ENCODE peak calls at places on chromosomes 7 and 10, in four cellular contexts. E, U, Y and R are unnamed samples.

GRCh38 chr10:71805776-71806705 is 32.7 kb upstream of the VSIR start:
- DNase-seq in E (no peak), U (no peak), Y (peak), R (no peak)

GRCh38 chr10:105840288-105840770 is 1199.2 kb downstream of the SORCS3 start:
- DNase-seq in E (no peak), U (no peak), Y (no peak), R (no peak)

GRCh38 chr7:20200965-20201364 is 16.2 kb downstream of the MACC1 start:
- DNase-seq in E (no peak), U (no peak), Y (no peak), R (no peak)

GRCh38 chr7:41261081-41261480 is 441.8 kb downstream of the INHBA start:
- DNase-seq in E (no peak), U (no peak), Y (no peak), R (no peak)

GRCh38 chr10:112352044-112352443 is 21.9 kb upstream of the ACSL5 start:
- DNase-seq in E (no peak), U (no peak), Y (no peak), R (peak)

GRCh38 chr7:149495785-149496641 is 1.6 kb downstream of the ZNF746 start:
- DNase-seq in E (no peak), U (no peak), Y (no peak), R (peak)

GRCh38 chr10:94137747-94138146 is 144.0 kb downstream of the PLCE1 start:
- DNase-seq in E (no peak), U (no peak), Y (no peak), R (no peak)

GRCh38 chr7:157688439-157689268 is 351.9 kb downstream of the DNAJB6 start:
- DNase-seq in E (no peak), U (no peak), Y (no peak), R (no peak)

GRCh38 chr7:104231054-104232046 is 23.5 kb upstream of the ORC5 start:
- DNase-seq in E (no peak), U (peak), Y (peak), R (peak)

GRCh38 chr10:49123981-49124920 is 8.9 kb upstream of the VSTM4 start:
- DNase-seq in E (no peak), U (no peak), Y (no peak), R (no peak)

GRCh38 chr7:123662755-123663154 is 7.1 kb downstream of the LMOD2 start:
- DNase-seq in E (no peak), U (no peak), Y (no peak), R (no peak)

GRCh38 chr10:34816067-34817002 is 1.2 kb upstream of the PARD3 start:
- DNase-seq in E (no peak), U (peak), Y (no peak), R (no peak)

GRCh38 chr10:11730779-11731178 is 11.4 kb upstream of the ECHDC3 start:
- DNase-seq in E (no peak), U (no peak), Y (no peak), R (no peak)

GRCh38 chr7:134674424-134674823 is 27.8 kb downstream of the BPGM start:
- DNase-seq in E (no peak), U (no peak), Y (no peak), R (no peak)

GRCh38 chr7:23594879-23595604 is 2.1 kb upstream of the CCDC126 start:
- DNase-seq in E (no peak), U (no peak), Y (no peak), R (peak)

GRCh38 chr10:1209355-1209979 is 153.3 kb downstream of the WDR37 start:
- DNase-seq in E (no peak), U (no peak), Y (no peak), R (no peak)

GRCh38 chr7:100366411-100367250 is 6.7 kb upstream of the PILRA start:
- DNase-seq in E (no peak), U (no peak), Y (no peak), R (no peak)

GRCh38 chr10:132616995-132617780 is 79.6 kb downstream of the INPP5A start:
- DNase-seq in E (no peak), U (no peak), Y (no peak), R (no peak)

GRCh38 chr10:124019886-124020797 is 73.3 kb downstream of the CHST15 start:
- DNase-seq in E (peak), U (no peak), Y (no peak), R (no peak)
- TF ChIP-seq PHF8 in E (no peak), U (no peak), Y (no peak), R (no peak)

GRCh38 chr10:50322075-50322474 is 70.8 kb upstream of the ASAH2 start:
- DNase-seq in E (no peak), U (no peak), Y (no peak), R (no peak)
- TF ChIP-seq PHF8 in E (no peak), U (no peak), Y (no peak), R (no peak)

GRCh38 chr10:5297466-5297865 is 67.3 kb upstream of the UCN3 start:
- DNase-seq in E (no peak), U (no peak), Y (no peak), R (no peak)
- TF ChIP-seq PHF8 in E (no peak), U (no peak), Y (no peak), R (no peak)

GRCh38 chr7:136617176-136617575 is 251.3 kb upstream of the CHRM2 start:
- DNase-seq in E (no peak), U (no peak), Y (no peak), R (no peak)
- TF ChIP-seq PHF8 in E (no peak), U (no peak), Y (no peak), R (no peak)

GRCh38 chr7:43294080-43294630 is 181.7 kb downstream of the HECW1 start:
- DNase-seq in E (no peak), U (peak), Y (no peak), R (no peak)
- TF ChIP-seq PHF8 in E (no peak), U (no peak), Y (no peak), R (no peak)

DNA sequence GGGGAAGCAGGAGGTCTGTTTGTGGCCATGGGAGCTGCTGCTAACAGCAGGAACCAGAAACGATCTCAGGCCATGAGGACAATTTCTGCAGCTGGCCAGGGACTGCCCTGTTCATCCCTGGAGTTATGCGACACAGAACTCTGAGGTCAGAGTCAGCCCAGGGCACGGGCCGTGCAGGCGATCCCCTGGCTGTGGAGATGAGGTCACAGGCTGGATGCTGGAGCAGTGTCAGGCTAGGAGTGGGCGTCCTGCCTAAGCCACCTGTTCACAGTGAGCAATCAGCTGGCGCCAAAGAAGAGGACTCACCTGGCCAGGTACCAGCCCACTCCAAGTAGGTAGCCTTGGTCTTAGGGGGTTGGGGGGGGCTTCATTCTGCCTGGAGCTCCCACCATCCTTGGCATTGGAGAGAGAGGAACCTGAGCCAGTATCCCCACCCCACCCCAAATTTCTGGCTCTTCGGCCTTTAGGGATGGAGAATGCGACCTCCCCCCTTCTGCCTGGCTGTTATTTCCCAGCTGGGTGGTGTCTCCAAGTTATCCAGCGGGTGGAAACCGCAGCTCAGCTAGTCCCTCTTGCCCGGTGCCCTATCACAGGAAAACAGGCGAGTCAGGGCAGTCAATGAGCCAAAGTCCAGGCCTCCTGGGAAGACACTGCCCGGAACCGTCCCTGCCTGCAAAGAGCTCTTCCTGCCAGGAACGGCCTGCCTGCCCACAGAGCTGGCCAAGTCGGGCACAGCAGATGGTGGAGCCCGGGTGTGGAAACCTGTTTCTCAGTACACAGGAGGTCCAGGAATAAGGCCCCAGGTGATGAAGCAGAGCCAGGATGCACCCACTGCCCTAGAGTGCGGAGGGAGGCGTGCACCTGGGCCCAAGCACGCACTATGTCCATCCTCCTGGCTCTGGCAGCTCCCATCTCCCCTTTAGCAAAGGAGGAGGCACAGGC is 1.8 kb upstream of the TTYH3 start:
- DNase-seq in E (no peak), U (no peak), Y (no peak), R (peak)
- TF ChIP-seq PHF8 in E (no peak), U (no peak), Y (no peak), R (peak)

GRCh38 chr7:137093198-137093597 is 224.7 kb downstream of the CHRM2 start:
- DNase-seq in E (no peak), U (no peak), Y (no peak), R (no peak)
- TF ChIP-seq PHF8 in E (no peak), U (no peak), Y (no peak), R (no peak)

DNA sequence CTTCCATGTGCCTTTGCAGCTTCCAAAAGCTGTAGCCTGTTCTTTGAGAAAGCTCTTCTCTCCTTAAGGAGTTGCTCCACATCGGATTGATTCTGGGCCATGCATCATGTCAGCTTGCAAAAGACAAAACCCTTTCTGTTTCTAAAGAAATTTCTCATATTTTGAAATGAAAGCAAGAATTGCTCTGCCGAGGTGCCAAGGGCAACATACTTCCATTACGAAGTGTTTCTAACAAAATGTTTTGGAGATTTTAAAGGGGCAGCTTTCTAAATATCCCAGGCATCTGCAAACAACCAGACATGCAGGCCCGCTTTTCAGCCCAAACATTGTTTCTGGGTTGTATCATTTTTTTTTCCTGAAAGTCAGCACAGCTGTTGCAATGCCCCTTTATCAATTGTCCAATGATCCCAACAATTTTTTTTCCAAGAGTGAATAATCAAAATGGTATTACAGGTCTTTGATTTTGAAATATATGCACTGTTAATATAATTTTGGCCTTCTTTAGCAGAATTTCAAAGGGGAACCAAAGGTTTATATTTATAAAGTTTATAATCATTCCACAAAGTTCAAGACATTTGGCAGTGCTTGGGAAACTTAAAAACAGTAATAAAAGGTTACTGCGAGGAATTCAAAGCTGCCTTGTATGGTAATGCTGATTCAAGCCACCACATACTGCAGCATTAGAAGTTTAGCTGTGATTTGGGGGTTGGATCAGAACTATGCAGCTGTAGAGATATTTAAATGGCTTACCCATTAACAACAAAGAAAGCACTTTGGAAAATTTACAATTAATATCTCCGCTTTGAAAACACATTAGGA is 61.0 kb downstream of the TES start:
- DNase-seq in E (no peak), U (no peak), Y (no peak), R (no peak)
- TF ChIP-seq PHF8 in E (no peak), U (no peak), Y (no peak), R (no peak)

GRCh38 chr7:154306036-154306435 is 253.8 kb downstream of the DPP6 start:
- DNase-seq in E (no peak), U (no peak), Y (no peak), R (no peak)

GRCh38 chr7:154308928-154309327 is 256.7 kb downstream of the DPP6 start:
- DNase-seq in E (no peak), U (no peak), Y (no peak), R (no peak)

GRCh38 chr7:154302380-154302779 is 250.2 kb downstream of the DPP6 start:
- DNase-seq in E (no peak), U (no peak), Y (no peak), R (peak)

GRCh38 chr7:154304231-154304630 is 252.0 kb downstream of the DPP6 start:
- DNase-seq in E (no peak), U (no peak), Y (no peak), R (no peak)

DNA sequence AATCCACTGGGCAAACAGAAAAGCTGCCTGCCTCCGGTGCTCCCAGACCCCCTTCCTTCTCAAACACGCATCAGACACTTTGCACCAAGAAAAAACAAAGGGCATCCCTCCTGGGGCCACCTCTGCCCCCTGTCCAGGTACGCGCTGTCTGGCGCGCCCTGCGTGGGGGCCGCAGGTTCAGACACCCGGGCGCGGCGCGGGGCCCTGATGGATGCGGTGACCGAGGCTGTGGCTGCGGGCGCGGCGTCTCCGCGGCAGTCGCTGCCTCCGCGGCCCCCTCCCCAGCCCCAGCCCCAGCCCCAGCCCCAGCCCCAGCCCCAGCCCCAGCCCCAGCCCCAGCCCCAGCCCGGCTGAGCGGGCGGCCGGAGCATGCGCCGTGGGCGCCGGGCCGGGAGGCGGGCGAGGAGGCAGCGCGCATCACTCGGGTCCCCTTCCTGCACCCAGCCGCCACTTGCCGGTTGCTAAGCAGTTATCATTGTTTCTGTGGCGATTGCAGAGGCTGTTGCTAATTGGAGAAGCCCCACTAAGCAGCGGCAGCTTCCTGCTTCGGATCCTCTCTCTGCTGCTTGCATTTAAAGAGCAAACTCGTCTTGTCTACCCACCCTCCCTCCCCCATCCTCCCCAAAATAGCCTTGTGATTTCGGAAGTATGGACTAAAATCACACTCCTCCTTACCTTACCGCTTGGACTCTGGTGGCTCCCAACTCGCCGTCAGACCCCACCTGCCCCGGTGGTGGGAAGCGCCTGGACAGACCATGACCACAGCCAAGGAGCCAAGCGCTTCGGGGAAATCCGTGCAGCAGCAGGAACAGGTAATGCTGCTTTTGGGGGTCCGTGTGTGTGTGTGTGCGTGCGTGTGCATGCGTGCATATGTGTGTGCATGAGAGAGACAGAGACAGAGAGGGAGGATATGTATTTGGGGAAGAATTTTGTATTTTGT is 252.8 kb downstream of the DPP6 start:
- DNase-seq in E (no peak), U (no peak), Y (no peak), R (no peak)
- TF ChIP-seq PHF8 in E (no peak), U (no peak), Y (no peak), R (no peak)